ENCODE peak calls at places on chromosomes 2 and 18, in nine cellular contexts. I is lung, S is IMR-90, M is hepatocyte, D is transverse colon, V is Peyer's patch, Y is ovary, A is neural progenitor cell, T is esophagus muscularis mucosa. B is an unnamed sample.

GRCh38 chr18:67433971-67434370 is 82.5 kb downstream of the DSEL start:
- DNase-seq in I (no peak), S (no peak), M (peak; percentile 6), D (no peak), V (no peak), Y (no peak), A (no peak), T (no peak), B (no peak)

GRCh38 chr18:24228661-24229053 is 89.8 kb downstream of the CABYR start:
- DNase-seq in I (no peak), S (peak; percentile 21), M (no peak), D (no peak), V (peak; percentile 58), Y (no peak), A (no peak), T (no peak), B (no peak)

GRCh38 chr2:100968146-100969145 is 33.6 kb upstream of the RPL31 start:
- DNase-seq in I (no peak), S (no peak), M (no peak), D (no peak), V (no peak), Y (no peak), A (no peak), T (no peak), B (no peak)

GRCh38 chr18:22195052-22195451 is 25.7 kb downstream of the GATA6 start:
- DNase-seq in I (no peak), S (no peak), M (no peak), D (no peak), V (no peak), Y (no peak), A (no peak), T (no peak), B (no peak)

GRCh38 chr2:171798156-171798815 is 95.8 kb downstream of the SLC25A12 start:
- DNase-seq in I (no peak), S (peak; percentile 74), M (no peak), D (no peak), V (no peak), Y (no peak), A (peak; percentile 82), T (no peak), B (no peak)

GRCh38 chr18:42446195-42446594 is 491.2 kb downstream of the PIK3C3 start:
- DNase-seq in I (no peak), S (no peak), M (no peak), D (no peak), V (no peak), Y (no peak), A (no peak), T (no peak), B (no peak)

GRCh38 chr2:124437811-124438210 is 412.7 kb downstream of the CNTNAP5 start:
- DNase-seq in I (no peak), S (no peak), M (peak; percentile 44), D (no peak), V (no peak), Y (no peak), A (peak; percentile 47), T (no peak), B (no peak)

GRCh38 chr2:45237128-45237527 is 227.9 kb upstream of the SIX2 start:
- DNase-seq in I (no peak), S (peak; percentile 55), M (no peak), D (no peak), V (no peak), Y (no peak), A (no peak), T (no peak), B (no peak)

GRCh38 chr18:77145364-77145901 is 12.8 kb upstream of the MBP start:
- DNase-seq in I (no peak), S (no peak), M (no peak), D (no peak), V (no peak), Y (no peak), A (no peak), T (no peak), B (no peak)

GRCh38 chr2:240614391-240614790 is 10.9 kb upstream of the GPR35 start:
- DNase-seq in I (no peak), S (no peak), M (no peak), D (no peak), V (peak; percentile 22), Y (peak; percentile 6), A (no peak), T (no peak), B (no peak)

GRCh38 chr2:66535574-66536289 is 100.8 kb downstream of the MEIS1 start:
- DNase-seq in I (no peak), S (no peak), M (no peak), D (no peak), V (no peak), Y (no peak), A (no peak), T (no peak), B (no peak)

DNA sequence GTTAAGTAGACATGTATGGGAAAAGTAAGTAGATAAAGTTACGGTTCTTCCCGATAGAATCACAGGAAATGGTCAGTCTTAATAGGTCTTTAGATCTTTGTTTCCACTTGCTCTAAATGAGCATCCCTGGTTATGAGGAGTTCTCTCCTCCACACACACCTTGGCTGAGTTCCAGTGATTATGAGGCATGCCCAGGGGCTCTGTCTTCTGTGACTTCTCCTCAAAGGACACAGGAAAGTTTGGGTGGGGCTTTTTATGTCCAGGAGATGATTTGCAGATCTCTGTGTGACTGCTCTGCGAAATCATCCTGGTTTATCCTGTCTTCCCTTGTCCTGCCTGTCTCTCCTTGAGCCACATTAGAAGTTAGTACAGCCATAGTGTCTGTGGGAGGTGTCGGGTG is 83.9 kb upstream of the EML6 start:
- DNase-seq in I (no peak), S (peak; percentile 16), M (no peak), D (no peak), V (no peak), Y (no peak), A (no peak), T (no peak), B (no peak)
- H3K4me1 ChIP-seq in I (peaks cover 17% of the 10 kb centered on the region), S (peaks cover 10% of the 10 kb centered on the region), M (peaks cover 34% of the 10 kb centered on the region), D (peaks cover 9% of the 10 kb centered on the region), V (peaks cover 6% of the 10 kb centered on the region), Y (peaks cover 17% of the 10 kb centered on the region), A (no peaks in the 10 kb centered on the region), T (peaks cover 81% of the 10 kb centered on the region), B (peaks cover 38% of the 10 kb centered on the region)

DNA sequence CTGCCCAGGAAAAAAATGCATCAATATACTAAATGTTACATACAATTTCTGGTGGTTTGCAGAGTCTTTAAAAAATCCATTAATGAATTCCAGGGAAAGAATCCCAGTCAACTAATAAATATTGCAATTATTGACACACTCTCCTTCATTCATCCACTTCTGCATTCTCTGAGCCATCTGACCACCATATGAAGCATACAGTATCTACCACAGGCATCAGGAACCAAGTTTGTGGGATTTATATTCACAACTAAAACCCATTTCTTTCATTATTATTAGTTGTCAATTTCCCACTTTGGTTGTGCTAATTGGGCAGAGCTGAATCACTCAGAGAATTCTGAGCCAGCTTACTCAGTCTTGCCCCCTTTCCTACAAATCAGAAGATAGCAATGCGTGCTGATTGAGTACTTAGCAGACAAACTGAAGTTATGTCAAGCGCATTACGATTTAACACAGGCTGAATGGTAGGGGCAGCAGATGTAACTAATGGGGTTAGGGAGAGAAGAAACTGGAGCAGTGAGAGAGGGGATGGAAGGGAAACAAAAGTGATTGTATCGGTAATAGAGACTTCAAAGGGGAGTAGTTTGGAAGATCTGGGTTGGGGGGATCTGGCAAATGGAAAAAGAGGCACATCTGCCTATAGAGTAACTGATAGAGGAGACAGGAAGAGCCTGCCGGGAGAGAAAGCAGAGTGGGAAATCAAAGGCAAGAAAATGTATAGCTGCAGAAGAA is 52.3 kb downstream of the ZEB2 start:
- DNase-seq in I (no peak), S (no peak), M (no peak), D (no peak), V (no peak), Y (no peak), A (peak; percentile 51), T (no peak), B (no peak)
- H3K4me1 ChIP-seq in I (peaks cover 2% of the 10 kb centered on the region), S (no peaks in the 10 kb centered on the region), M (peaks cover 6% of the 10 kb centered on the region), D (no peaks in the 10 kb centered on the region), V (no peaks in the 10 kb centered on the region), Y (peaks cover 11% of the 10 kb centered on the region), A (peaks cover 59% of the 10 kb centered on the region), T (peaks cover 11% of the 10 kb centered on the region), B (no peaks in the 10 kb centered on the region)

GRCh38 chr2:203681978-203682377 is 24.5 kb upstream of the CD28 start:
- DNase-seq in I (no peak), S (no peak), M (no peak), D (no peak), V (no peak), Y (no peak), A (no peak), T (peak; percentile 66), B (no peak)

GRCh38 chr2:203675086-203675485 is 31.4 kb upstream of the CD28 start:
- DNase-seq in I (no peak), S (peak; percentile 66), M (no peak), D (no peak), V (no peak), Y (no peak), A (no peak), T (no peak), B (no peak)

GRCh38 chr2:203682688-203683130 is 23.7 kb upstream of the CD28 start:
- DNase-seq in I (no peak), S (peak; percentile 61), M (no peak), D (no peak), V (no peak), Y (no peak), A (no peak), T (peak; percentile 90), B (no peak)

GRCh38 chr2:203679401-203679800 is 27.0 kb upstream of the CD28 start:
- DNase-seq in I (no peak), S (no peak), M (no peak), D (no peak), V (no peak), Y (no peak), A (no peak), T (peak; percentile 26), B (no peak)

GRCh38 chr2:203678971-203679370 is 27.5 kb upstream of the CD28 start:
- DNase-seq in I (no peak), S (peak; percentile 45), M (no peak), D (no peak), V (no peak), Y (no peak), A (no peak), T (peak; percentile 17), B (no peak)
- H3K4me1 ChIP-seq in I (peaks cover 4% of the 10 kb centered on the region), S (peaks cover 8% of the 10 kb centered on the region), M (no peaks in the 10 kb centered on the region), D (no peaks in the 10 kb centered on the region), V (no peaks in the 10 kb centered on the region), Y (peaks cover 4% of the 10 kb centered on the region), A (no peaks in the 10 kb centered on the region), T (peaks cover 50% of the 10 kb centered on the region), B (peaks cover 2% of the 10 kb centered on the region)

GRCh38 chr2:112643488-112643887 is 2.3 kb upstream of the SLC20A1 start:
- DNase-seq in I (no peak), S (no peak), M (no peak), D (no peak), V (no peak), Y (no peak), A (no peak), T (no peak), B (no peak)

GRCh38 chr2:112640800-112641675 is 4.7 kb upstream of the SLC20A1 start:
- DNase-seq in I (no peak), S (peak; percentile 96), M (no peak), D (no peak), V (no peak), Y (no peak), A (no peak), T (no peak), B (no peak)

GRCh38 chr2:112642961-112643360 is 2.8 kb upstream of the SLC20A1 start:
- DNase-seq in I (no peak), S (no peak), M (no peak), D (no peak), V (no peak), Y (no peak), A (no peak), T (no peak), B (no peak)

GRCh38 chr2:112644155-112644932 is 1.4 kb upstream of the SLC20A1 start:
- DNase-seq in I (no peak), S (no peak), M (peak; percentile 79), D (peak; percentile 72), V (peak; percentile 82), Y (no peak), A (peak; percentile 30), T (no peak), B (no peak)

GRCh38 chr2:112642561-112642960 is 3.2 kb upstream of the SLC20A1 start:
- DNase-seq in I (no peak), S (no peak), M (no peak), D (no peak), V (no peak), Y (no peak), A (no peak), T (no peak), B (no peak)
- H3K4me1 ChIP-seq in I (peaks cover 10% of the 10 kb centered on the region), S (peaks cover 20% of the 10 kb centered on the region), M (peaks cover 17% of the 10 kb centered on the region), D (peaks cover 26% of the 10 kb centered on the region), V (no peaks in the 10 kb centered on the region), Y (peaks cover 4% of the 10 kb centered on the region), A (peaks cover 15% of the 10 kb centered on the region), T (peaks cover 31% of the 10 kb centered on the region), B (peaks cover 3% of the 10 kb centered on the region)